ENCODE peak calls at places on chromosome 22, in four cellular contexts. Z, N, C and P are unnamed samples.

GRCh38 chr22:26894766-26895485 is 237.5 kb downstream of the MIAT start:
- DNase-seq in Z (no peak), N (no peak), C (no peak), P (peak; percentile 17)

GRCh38 chr22:38314140-38314991 is 2.9 kb downstream of the CSNK1E start:
- DNase-seq in Z (no peak), N (no peak), C (no peak), P (no peak)

GRCh38 chr22:19895160-19895849 is 40.6 kb upstream of the GNB1L start:
- DNase-seq in Z (no peak), N (no peak), C (no peak), P (no peak)

GRCh38 chr22:18935889-18936529 is at the start of gene PRODH:
- DNase-seq in Z (no peak), N (no peak), C (no peak), P (no peak)

GRCh38 chr22:19497245-19497644 is 17.5 kb downstream of the CDC45 start:
- DNase-seq in Z (peak; percentile 75), N (no peak), C (no peak), P (no peak)

GRCh38 chr22:44741929-44742328 is 10.4 kb upstream of the ARHGAP8 start:
- DNase-seq in Z (no peak), N (peak; percentile 5), C (no peak), P (no peak)

GRCh38 chr22:19289475-19290161 is 1.9 kb downstream of the CLTCL1 start:
- DNase-seq in Z (peak; percentile 47), N (no peak), C (no peak), P (no peak)

GRCh38 chr22:25235547-25236290 is 16.3 kb downstream of the CRYBB2 start:
- DNase-seq in Z (peak; percentile 99), N (peak; percentile 100), C (no peak), P (peak; percentile 93)

GRCh38 chr22:22752556-22753477 is 108.4 kb downstream of the GGTLC2 start:
- DNase-seq in Z (peak; percentile 61), N (no peak), C (no peak), P (no peak)

GRCh38 chr22:17097701-17098100 is 12.9 kb downstream of the IL17RA start:
- DNase-seq in Z (no peak), N (no peak), C (no peak), P (no peak)

GRCh38 chr22:19870153-19871022 is 15.7 kb upstream of the GNB1L start:
- DNase-seq in Z (no peak), N (no peak), C (no peak), P (peak; percentile 42)

GRCh38 chr22:22955866-22956535 is 68.4 kb downstream of the IGLL5 start:
- DNase-seq in Z (peak; percentile 99), N (peak; percentile 71), C (no peak), P (peak; percentile 70)

GRCh38 chr22:46052801-46053562 is 76.0 kb upstream of the WNT7B start:
- DNase-seq in Z (no peak), N (peak; percentile 85), C (no peak), P (no peak)

GRCh38 chr22:22941831-22942510 is 54.4 kb downstream of the IGLL5 start:
- DNase-seq in Z (no peak), N (no peak), C (no peak), P (no peak)

GRCh38 chr22:36211237-36211881 is 9.8 kb upstream of the APOL4 start:
- DNase-seq in Z (no peak), N (no peak), C (no peak), P (no peak)

GRCh38 chr22:17767236-17768065 is 6.8 kb downstream of the BID start:
- DNase-seq in Z (no peak), N (no peak), C (peak; percentile 85), P (no peak)

GRCh38 chr22:17396531-17396930 is 27.3 kb downstream of the CECR2 start:
- DNase-seq in Z (no peak), N (no peak), C (no peak), P (no peak)

GRCh38 chr22:26053737-26054316 is 115.4 kb upstream of the SEZ6L start:
- DNase-seq in Z (no peak), N (peak; percentile 47), C (no peak), P (no peak)

GRCh38 chr22:19717691-19718254 is 3.5 kb downstream of the SEPTIN5 start:
- DNase-seq in Z (no peak), N (peak; percentile 97), C (no peak), P (no peak)

GRCh38 chr22:19522881-19523239 is 1.4 kb downstream of the CLDN5 start:
- DNase-seq in Z (peak; percentile 52), N (no peak), C (no peak), P (no peak)

GRCh38 chr22:35138521-35138920 is 72.6 kb downstream of the ISX start:
- DNase-seq in Z (no peak), N (no peak), C (no peak), P (no peak)

GRCh38 chr22:45073064-45073463 is 63.3 kb upstream of the PHF21B start:
- DNase-seq in Z (no peak), N (peak; percentile 58), C (no peak), P (no peak)

GRCh38 chr22:17724678-17725464 is 49.4 kb downstream of the BID start:
- DNase-seq in Z (no peak), N (no peak), C (no peak), P (no peak)

GRCh38 chr22:26168934-26169311 is 339 bp upstream of the SEZ6L start:
- DNase-seq in Z (no peak), N (no peak), C (no peak), P (no peak)

GRCh38 chr22:46057206-46057605 is 80.2 kb upstream of the WNT7B start:
- DNase-seq in Z (no peak), N (no peak), C (no peak), P (no peak)

GRCh38 chr22:28112130-28112529 is 193.1 kb upstream of the PITPNB start:
- DNase-seq in Z (no peak), N (no peak), C (no peak), P (no peak)

GRCh38 chr22:21927174-21927823 is 25.3 kb downstream of the PPM1F start:
- DNase-seq in Z (peak; percentile 79), N (no peak), C (no peak), P (no peak)

GRCh38 chr22:17540481-17540880 is 22.8 kb upstream of the SLC25A18 start:
- DNase-seq in Z (peak; percentile 69), N (no peak), C (no peak), P (no peak)

GRCh38 chr22:19242699-19243098 is 48.8 kb downstream of the CLTCL1 start:
- DNase-seq in Z (no peak), N (no peak), C (no peak), P (no peak)

GRCh38 chr22:20157416-20158183 is 6.7 kb upstream of the CCDC188 start:
- DNase-seq in Z (no peak), N (no peak), C (no peak), P (no peak)

GRCh38 chr22:25698461-25698860 is 43.5 kb upstream of the MYO18B start:
- DNase-seq in Z (no peak), N (no peak), C (no peak), P (no peak)

GRCh38 chr22:22687638-22688500 is 43.5 kb downstream of the GGTLC2 start:
- DNase-seq in Z (peak; percentile 90), N (peak; percentile 60), C (no peak), P (no peak)

GRCh38 chr22:19132693-19133400 is 1.7 kb downstream of the TSSK2 start:
- DNase-seq in Z (no peak), N (no peak), C (no peak), P (no peak)

GRCh38 chr22:28711820-28712777 is 29.5 kb downstream of the CHEK2 start:
- DNase-seq in Z (peak; percentile 12), N (no peak), C (no peak), P (no peak)

GRCh38 chr22:37310075-37310606 is 27.8 kb downstream of the CYTH4 start:
- DNase-seq in Z (peak; percentile 30), N (no peak), C (no peak), P (no peak)
- TF ChIP-seq NRF1 in Z (no peak), N (no peak), C (no peak), P (no peak)

DNA sequence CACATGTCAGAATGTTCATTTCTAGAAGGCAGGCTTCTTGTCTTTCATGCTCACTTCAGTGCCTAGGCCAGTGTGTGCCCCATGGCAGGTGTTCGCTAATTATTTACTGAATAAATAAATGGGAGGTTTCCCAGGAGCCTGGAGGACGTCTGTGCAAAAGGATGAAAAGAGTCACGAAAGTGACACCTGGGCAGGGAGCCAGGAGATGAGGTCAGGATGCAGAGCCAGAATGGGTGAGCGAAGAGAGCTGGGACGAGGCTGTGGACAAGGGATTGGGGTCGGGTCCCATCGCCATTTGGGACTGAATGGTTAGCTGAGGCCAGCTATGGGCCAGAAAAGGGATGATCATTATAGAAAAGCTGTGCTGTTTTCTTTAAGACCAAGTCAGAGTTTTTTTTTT is 560.4 kb downstream of the TBC1D22A start:
- DNase-seq in Z (no peak), N (no peak), C (no peak), P (no peak)
- TF ChIP-seq NRF1 in Z (no peak), N (no peak), C (no peak), P (no peak)

GRCh38 chr22:29801153-29801552 is 34.0 kb downstream of the UQCR10 start:
- DNase-seq in Z (no peak), N (no peak), C (no peak), P (no peak)
- TF ChIP-seq NRF1 in Z (no peak), N (no peak), C (no peak), P (no peak)

GRCh38 chr22:43395296-43395695 is 16.5 kb upstream of the MPPED1 start:
- DNase-seq in Z (no peak), N (no peak), C (no peak), P (no peak)
- TF ChIP-seq NRF1 in Z (no peak), N (no peak), C (no peak), P (no peak)

DNA sequence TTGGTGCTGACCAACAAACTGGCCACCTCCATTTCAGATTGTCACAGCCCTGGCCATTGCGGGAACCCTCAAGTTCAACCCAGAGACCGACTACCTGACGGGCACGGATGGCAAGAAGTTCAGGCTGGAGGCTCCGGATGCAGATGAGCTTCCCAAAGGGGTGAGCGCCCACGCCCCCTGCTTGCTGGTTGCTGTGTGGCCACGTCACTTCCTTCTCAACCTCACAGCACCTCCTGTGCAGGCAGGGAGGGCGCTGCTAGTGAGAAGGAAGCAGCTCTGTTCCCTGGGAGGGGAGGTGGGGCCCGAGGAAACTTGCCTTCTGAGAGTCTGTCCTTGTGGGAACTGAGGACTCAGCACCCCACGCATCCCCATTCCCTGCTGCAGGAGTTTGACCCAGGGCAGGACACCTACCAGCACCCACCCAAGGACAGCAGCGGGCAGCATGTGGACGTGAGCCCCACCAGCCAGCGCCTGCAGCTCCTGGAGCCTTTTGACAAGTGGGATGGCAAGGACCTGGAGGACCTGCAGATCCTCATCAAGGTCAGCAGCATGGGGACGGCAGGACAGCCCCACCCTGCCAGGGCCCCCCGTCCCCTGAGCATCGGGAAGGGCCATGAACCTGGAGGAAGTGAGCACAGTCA is 19.3 kb downstream of the POLR3H start:
- DNase-seq in Z (no peak), N (no peak), C (no peak), P (no peak)
- TF ChIP-seq NRF1 in Z (no peak), N (no peak), C (no peak), P (no peak)

GRCh38 chr22:32932176-32932575 is 126.0 kb downstream of the SYN3 start:
- DNase-seq in Z (no peak), N (no peak), C (no peak), P (no peak)

GRCh38 chr22:32920734-32921133 is 119.2 kb downstream of the TIMP3 start:
- DNase-seq in Z (no peak), N (no peak), C (no peak), P (no peak)

GRCh38 chr22:32926600-32926999 is 125.1 kb downstream of the TIMP3 start:
- DNase-seq in Z (peak; percentile 19), N (no peak), C (no peak), P (peak; percentile 54)
- TF ChIP-seq NRF1 in Z (no peak), N (no peak), C (no peak), P (no peak)